ENCODE peak calls at places on chromosomes 3 and 15, in ten cellular contexts. R, B, X, A, W, H, M, L, J and D are unnamed samples.

GRCh38 chr3:153443961-153444360 is 281.9 kb downstream of the RAP2B start:
- DNase-seq in X (no peak), H (no peak), M (no peak), L (no peak), B (peak), A (peak), W (no peak), R (no peak), J (peak), D (peak)

GRCh38 chr3:139774570-139775302 is 97.0 kb upstream of the NMNAT3 start:
- DNase-seq in A (no peak), J (peak), M (peak), X (no peak), R (no peak), W (peak), L (no peak), H (no peak), B (peak), D (peak)

GRCh38 chr3:112394008-112394616 is 61.2 kb downstream of the CD200 start:
- DNase-seq in X (no peak), B (peak), A (no peak), H (no peak), L (no peak), M (peak), R (no peak), J (no peak), W (no peak), D (peak)

GRCh38 chr3:74353039-74353438 is 261.4 kb downstream of the CNTN3 start:
- DNase-seq in X (peak), R (no peak), L (no peak), A (no peak), W (no peak), B (no peak), H (no peak), J (no peak), M (no peak), D (no peak)

GRCh38 chr15:35115155-35115725 is 30.1 kb upstream of the NANOGP8 start:
- DNase-seq in A (no peak), L (no peak), H (no peak), X (no peak), J (peak), M (no peak), R (no peak), W (no peak), B (no peak), D (peak)

GRCh38 chr15:58639002-58639756 is 110.3 kb downstream of the ADAM10 start:
- DNase-seq in A (no peak), H (no peak), R (no peak), J (no peak), M (no peak), W (no peak), L (no peak), X (no peak), B (no peak), D (no peak)

GRCh38 chr3:187744169-187745151 is 808 bp downstream of the BCL6 start:
- DNase-seq in J (peak), W (peak), R (peak), B (peak), A (no peak), L (peak), M (peak), H (no peak), X (no peak), D (no peak)

GRCh38 chr3:111473550-111473949 is 68.4 kb upstream of the CD96 start:
- DNase-seq in L (no peak), B (no peak), R (no peak), H (no peak), M (no peak), J (no peak), W (no peak), X (no peak), A (no peak), D (no peak)

GRCh38 chr3:53411371-53411770 is 64.0 kb upstream of the DCP1A start:
- DNase-seq in J (no peak), H (no peak), A (no peak), R (no peak), B (no peak), X (no peak), L (no peak), M (no peak), W (no peak), D (peak)

GRCh38 chr15:41001524-41001923 is 48.3 kb downstream of the CHAC1 start:
- DNase-seq in J (peak), M (no peak), A (no peak), R (no peak), L (no peak), X (no peak), H (no peak), B (no peak), W (no peak), D (no peak)

GRCh38 chr3:12662593-12663310 is 1.2 kb downstream of the RAF1 start:
- DNase-seq in J (peak), B (peak), R (no peak), W (no peak), X (no peak), M (no peak), H (no peak), A (peak), L (peak), D (peak)

GRCh38 chr3:79517766-79518413 is 249.9 kb downstream of the ROBO1 start:
- DNase-seq in X (peak), L (no peak), M (peak), A (peak), H (peak), J (peak), W (no peak), R (no peak), B (peak), D (peak)

GRCh38 chr15:94555842-94556516 is 324.6 kb downstream of the MCTP2 start:
- DNase-seq in R (no peak), H (no peak), X (no peak), W (no peak), B (no peak), J (no peak), A (no peak), L (no peak), M (no peak), D (no peak)

GRCh38 chr3:186967686-186968085 is 37.4 kb downstream of the ST6GAL1 start:
- DNase-seq in B (no peak), W (no peak), X (no peak), R (no peak), H (no peak), J (no peak), M (no peak), L (no peak), A (no peak), D (no peak)

GRCh38 chr3:170802164-170803151 is 67.5 kb downstream of the RPL22L1 start:
- DNase-seq in W (no peak), R (no peak), B (peak), H (peak), J (peak), A (peak), X (no peak), L (no peak), M (peak), D (peak)

GRCh38 chr3:184672972-184673875 is 38.6 kb downstream of the MAGEF1 start:
- DNase-seq in A (no peak), W (no peak), R (no peak), H (no peak), L (no peak), B (no peak), X (no peak), J (no peak), M (no peak), D (no peak)

GRCh38 chr15:25179673-25180511 is 225.1 kb downstream of the SNRPN start:
- DNase-seq in H (no peak), B (no peak), L (no peak), X (no peak), A (no peak), J (no peak), W (no peak), M (no peak), R (peak), D (no peak)

GRCh38 chr3:177802151-177802900 is 605.0 kb upstream of the TBL1XR1 start:
- DNase-seq in X (no peak), J (no peak), B (no peak), L (no peak), R (no peak), M (peak), A (peak), W (peak), H (no peak), D (peak)

GRCh38 chr3:157438371-157438735 is 1.7 kb downstream of the PTX3 start:
- DNase-seq in M (no peak), X (no peak), R (no peak), H (no peak), A (no peak), L (no peak), W (peak), J (no peak), B (peak), D (no peak)

GRCh38 chr15:57301307-57301706 is 75.0 kb upstream of the CGNL1 start:
- DNase-seq in W (no peak), A (no peak), J (no peak), R (no peak), M (no peak), L (no peak), B (no peak), X (no peak), H (no peak), D (no peak)

GRCh38 chr15:49906976-49907375 is 212.1 kb downstream of the ATP8B4 start:
- DNase-seq in H (no peak), W (no peak), L (no peak), B (no peak), X (no peak), J (no peak), R (no peak), A (no peak), M (no peak), D (no peak)

GRCh38 chr3:169615833-169616232 is 47.7 kb downstream of the MECOM start:
- DNase-seq in H (no peak), A (no peak), R (no peak), M (no peak), B (no peak), X (no peak), J (no peak), W (no peak), L (no peak), D (no peak)

GRCh38 chr3:188133219-188133618 is 20.7 kb upstream of the LPP start:
- DNase-seq in X (no peak), R (no peak), B (peak), L (no peak), H (no peak), A (no peak), W (no peak), M (peak), J (no peak), D (peak)

GRCh38 chr3:144053121-144053520 is 81.5 kb downstream of the DIPK2A start:
- DNase-seq in R (no peak), M (no peak), L (no peak), W (no peak), H (no peak), X (no peak), J (no peak), A (peak), B (peak), D (peak)

GRCh38 chr15:52515343-52515742 is 13.3 kb downstream of the MYO5A start:
- DNase-seq in A (no peak), X (no peak), W (no peak), R (no peak), B (no peak), L (no peak), J (no peak), M (no peak), H (no peak), D (no peak)

GRCh38 chr3:197031315-197032285 is 2.0 kb upstream of the MELTF start:
- DNase-seq in J (peak), L (no peak), X (no peak), B (peak), H (peak), W (no peak), M (no peak), A (peak), R (peak), D (peak)

GRCh38 chr3:108088697-108089096 is 2.1 kb downstream of the CD47 start:
- DNase-seq in L (peak), M (no peak), X (no peak), A (no peak), B (peak), R (no peak), W (peak), J (peak), H (no peak), D (peak)

GRCh38 chr15:26630857-26631256 is 142.0 kb downstream of the GABRB3 start:
- DNase-seq in B (no peak), A (peak), L (no peak), H (no peak), R (no peak), X (no peak), W (no peak), M (no peak), J (no peak), D (no peak)

GRCh38 chr3:52232279-52233107 is 6.5 kb downstream of the TWF2 start:
- DNase-seq in H (no peak), A (no peak), X (no peak), L (peak), B (no peak), J (no peak), W (no peak), M (no peak), R (no peak), D (no peak)